ENCODE peak calls at places on chromosomes 3 and 15, in nine cellular contexts. P is endothelial cell of umbilical vein, V is stomach, R is ovary, I is sigmoid colon, K is uterus, S is Peyer's patch, T is spleen, C is tibial nerve. Z is an unnamed sample. For H3K27me3, the result is how much of the 10 kb centered on the place peaks cover.

GRCh38 chr3:114902691-114903101 is 244.4 kb downstream of the ZBTB20 start:
- DNase-seq in V (no peak), C (no peak), T (no peak), P (no peak), K (no peak), R (no peak), S (no peak), I (no peak), Z (no peak)

GRCh38 chr15:78034495-78035191 is 42.9 kb downstream of the TBC1D2B start:
- DNase-seq in C (no peak), V (peak), T (peak), S (peak), I (no peak), R (no peak), P (peak), K (no peak), Z (no peak)

GRCh38 chr15:83318861-83319415 is 34.5 kb upstream of the BNC1 start:
- DNase-seq in C (no peak), S (no peak), V (no peak), R (no peak), K (no peak), T (no peak), I (no peak), P (no peak), Z (no peak)

GRCh38 chr15:79283252-79284048 is 928 bp downstream of the ANKRD34C start:
- DNase-seq in S (no peak), I (no peak), P (peak), V (no peak), C (no peak), T (no peak), K (no peak), R (no peak), Z (no peak)

GRCh38 chr15:85689729-85690128 is 105.0 kb downstream of the KLHL25 start:
- DNase-seq in P (peak), C (no peak), T (peak), K (no peak), S (peak), I (no peak), R (peak), V (peak), Z (no peak)

GRCh38 chr15:69715205-69715604 is 262.6 kb downstream of the RPLP1 start:
- DNase-seq in S (no peak), I (no peak), K (no peak), R (no peak), T (no peak), V (no peak), P (no peak), C (no peak), Z (no peak)

GRCh38 chr3:119559441-119559963 is at the start of gene CD80:
- DNase-seq in T (peak), C (peak), S (peak), V (peak), I (peak), P (peak), R (no peak), K (no peak), Z (no peak)

GRCh38 chr3:95521396-95521795 is 1293.0 kb upstream of the EPHA6 start:
- DNase-seq in P (no peak), R (no peak), I (no peak), V (no peak), S (no peak), C (no peak), K (no peak), T (no peak), Z (no peak)

GRCh38 chr15:90883971-90884718 is at the start of gene FES:
- DNase-seq in R (peak), V (peak), C (peak), S (peak), K (peak), P (peak), I (peak), T (peak), Z (no peak)

GRCh38 chr15:29569533-29570092 is 252.7 kb downstream of the TJP1 start:
- DNase-seq in S (no peak), V (no peak), I (no peak), R (no peak), C (no peak), P (no peak), T (no peak), K (no peak), Z (no peak)

GRCh38 chr3:108124337-108125150 is 33.7 kb upstream of the CD47 start:
- DNase-seq in K (no peak), P (peak), C (no peak), I (no peak), R (no peak), V (no peak), T (no peak), S (peak), Z (no peak)

GRCh38 chr3:18556001-18556408 is 130.9 kb upstream of the SATB1 start:
- DNase-seq in V (no peak), T (no peak), P (no peak), K (no peak), R (no peak), S (no peak), I (no peak), C (no peak), Z (no peak)

GRCh38 chr15:80915462-80915861 is 74.2 kb downstream of the MESD start:
- DNase-seq in R (no peak), T (no peak), I (no peak), S (no peak), P (no peak), V (no peak), C (no peak), K (no peak), Z (no peak)

GRCh38 chr3:141401095-141401494 is 32.8 kb downstream of the ZBTB38 start:
- DNase-seq in S (no peak), P (no peak), K (no peak), T (no peak), R (no peak), C (no peak), I (no peak), V (no peak), Z (no peak)

GRCh38 chr3:161969867-161970266 is 473.3 kb downstream of the OTOL1 start:
- DNase-seq in S (no peak), R (no peak), I (no peak), P (no peak), V (no peak), C (no peak), T (no peak), K (no peak), Z (no peak)

GRCh38 chr3:55491296-55491816 is 4.2 kb upstream of the WNT5A start:
- DNase-seq in I (no peak), R (peak), V (no peak), T (no peak), C (no peak), P (peak), K (peak), S (no peak), Z (no peak)

GRCh38 chr15:22811640-22812039 is 25.2 kb downstream of the NIPA1 start:
- DNase-seq in S (peak), R (no peak), P (no peak), K (no peak), T (no peak), V (peak), C (no peak), I (no peak), Z (no peak)

GRCh38 chr3:53114412-53115074 is 15.7 kb downstream of the RFT1 start:
- DNase-seq in V (no peak), P (no peak), C (no peak), T (no peak), S (no peak), K (no peak), R (no peak), I (no peak), Z (no peak)

GRCh38 chr15:82108489-82109078 is 62.8 kb upstream of the MEX3B start:
- DNase-seq in R (no peak), I (peak), S (peak), V (peak), P (peak), T (peak), K (peak), C (no peak), Z (no peak)

GRCh38 chr3:9884555-9885165 is 4.6 kb upstream of the CIDEC start:
- DNase-seq in C (no peak), S (peak), R (no peak), K (peak), I (no peak), V (no peak), P (no peak), T (peak), Z (no peak)

GRCh38 chr3:183924956-183925355 is 40.3 kb upstream of the PARL start:
- DNase-seq in V (peak), P (no peak), K (no peak), I (no peak), R (no peak), T (no peak), S (no peak), C (no peak), Z (no peak)

GRCh38 chr3:105868450-105868744 is 415 bp downstream of the CBLB start:
- DNase-seq in P (no peak), T (peak), C (peak), R (peak), S (peak), I (peak), V (peak), K (peak), Z (peak)

GRCh38 chr15:57458255-57458850 is 82.0 kb downstream of the CGNL1 start:
- DNase-seq in R (no peak), I (no peak), K (peak), V (peak), T (no peak), C (no peak), S (no peak), P (peak), Z (no peak)

GRCh38 chr3:63872135-63872924 is 8.7 kb downstream of the ATXN7 start:
- DNase-seq in I (no peak), R (no peak), K (no peak), C (no peak), V (no peak), P (no peak), S (no peak), T (no peak), Z (no peak)

GRCh38 chr3:37096292-37096691 is 78.1 kb downstream of the LRRFIP2 start:
- DNase-seq in V (no peak), R (no peak), C (no peak), P (peak), K (no peak), I (no peak), T (no peak), S (no peak), Z (no peak)

GRCh38 chr3:127722104-127722784 is 49.5 kb downstream of the ABTB1 start:
- DNase-seq in V (no peak), I (peak), C (no peak), T (peak), R (peak), K (no peak), P (no peak), S (no peak), Z (peak)

GRCh38 chr3:164848922-164849321 is 229.4 kb downstream of the SI start:
- DNase-seq in R (no peak), V (no peak), P (no peak), T (no peak), C (no peak), I (no peak), K (no peak), S (no peak), Z (no peak)

DNA sequence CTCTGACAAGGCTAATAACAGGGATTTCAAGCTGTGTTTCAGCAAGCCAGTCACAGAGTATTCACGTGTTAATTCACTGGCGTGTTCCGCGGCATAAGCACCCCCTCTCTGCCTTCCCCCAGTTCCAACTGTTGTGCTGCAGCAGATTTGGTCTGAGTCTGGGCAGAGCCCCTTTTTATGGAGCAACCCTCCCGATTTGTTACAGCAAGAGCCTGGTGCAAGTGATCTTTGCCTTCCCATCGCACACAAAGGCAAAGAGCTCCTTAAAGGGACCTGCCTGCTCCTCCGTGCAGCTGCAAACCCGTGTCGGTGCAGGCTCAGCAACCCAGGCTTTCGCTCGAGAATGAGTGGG is 170.5 kb downstream of the KCNAB1 start:
- DNase-seq in T (no peak), K (no peak), I (no peak), V (no peak), P (no peak), R (no peak), S (no peak), C (no peak), Z (no peak)
- H3K27me3 ChIP-seq in T (under half), K (under half), I (under half), V (under half), P (under half), R (under half), S (under half), C (under half), Z (under half)

DNA sequence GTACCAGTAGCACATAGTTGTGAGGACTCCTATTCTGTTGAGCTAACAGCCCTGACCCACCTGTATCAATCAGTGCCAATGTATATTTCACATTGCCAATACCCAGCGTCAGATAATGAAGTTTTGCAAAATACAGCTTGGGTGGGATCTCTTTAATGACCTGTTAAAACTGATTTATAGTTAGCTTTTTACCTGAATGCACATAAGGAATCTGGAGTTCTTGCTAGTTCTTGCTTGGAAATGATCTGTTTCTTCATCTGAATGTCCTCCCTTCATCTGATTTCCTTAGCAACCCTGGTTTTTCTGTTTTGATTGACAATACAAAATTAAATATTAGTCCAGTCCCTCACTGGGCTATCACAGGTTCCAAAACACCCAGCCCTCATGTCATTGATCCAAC is 62.8 kb downstream of the LIPC start:
- DNase-seq in K (no peak), P (no peak), C (no peak), R (no peak), S (no peak), T (no peak), V (no peak), I (no peak), Z (no peak)
- TF ChIP-seq POLR2A in K (no peak), P (no peak), C (no peak), R (no peak), S (no peak), T (no peak), V (no peak), I (no peak), Z (no peak)

GRCh38 chr3:14561051-14561634 is 21.0 kb upstream of the GRIP2 start:
- DNase-seq in C (no peak), P (no peak), V (no peak), R (no peak), K (no peak), T (no peak), S (no peak), I (no peak), Z (no peak)
- H3K27me3 ChIP-seq in C (under half), P (under half), V (under half), R (under half), K (under half), T (under half), S (under half), I (under half), Z (under half)

GRCh38 chr3:122383915-122384697 is at the start of gene FAM162A:
- DNase-seq in I (peak), V (peak), T (peak), C (peak), K (peak), R (peak), S (peak), P (peak), Z (peak)

GRCh38 chr3:122377975-122378374 is 5.1 kb downstream of the MIX23 start:
- DNase-seq in C (no peak), V (no peak), P (no peak), R (no peak), S (no peak), T (no peak), I (no peak), K (no peak), Z (no peak)

GRCh38 chr3:122387709-122388108 is 3.7 kb downstream of the FAM162A start:
- DNase-seq in S (no peak), K (no peak), P (no peak), C (no peak), V (no peak), I (no peak), R (no peak), T (no peak), Z (no peak)

DNA sequence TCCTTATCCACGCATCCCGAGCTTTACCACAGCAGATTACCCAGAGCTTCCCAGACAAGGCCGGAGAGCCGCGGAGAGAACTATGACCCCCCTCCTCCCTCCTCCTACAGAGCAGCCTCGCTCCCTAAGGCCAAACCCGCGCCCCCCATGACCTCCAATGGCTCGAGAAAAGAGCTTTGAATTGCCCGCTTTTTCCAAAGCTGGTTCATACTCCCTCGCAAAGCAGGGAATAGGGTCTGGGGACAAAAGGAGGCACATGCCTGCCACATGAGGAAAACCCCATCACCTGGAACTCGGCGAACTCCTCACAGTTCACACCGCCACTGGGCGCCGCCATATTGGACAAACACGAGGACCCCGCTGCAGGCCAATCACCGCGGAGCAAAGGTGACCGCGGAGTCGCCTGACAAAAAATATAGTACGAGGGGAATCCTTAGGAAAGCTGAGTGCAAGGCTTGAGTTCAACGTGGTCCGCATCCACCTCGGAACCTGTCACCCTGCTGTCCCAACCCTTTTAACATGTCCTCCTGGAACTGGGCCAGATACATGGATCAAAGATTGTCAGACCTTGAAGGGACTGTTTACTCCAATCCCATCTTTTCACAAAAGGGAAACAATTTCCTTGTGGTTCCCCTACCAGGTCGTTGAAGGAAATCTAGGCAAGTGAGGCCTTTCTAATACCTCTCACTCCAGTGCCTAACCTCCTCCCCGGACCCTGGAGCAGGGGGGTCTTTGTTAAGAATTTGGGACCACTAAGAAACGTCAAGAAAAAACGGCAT is at the start of gene MIX23:
- DNase-seq in T (peak), R (peak), C (peak), V (peak), K (peak), I (peak), P (peak), S (peak), Z (peak)
- TF ChIP-seq POLR2A in T (no peak), R (peak), C (peak), V (no peak), K (no peak), I (peak), P (peak), S (peak), Z (no peak)

DNA sequence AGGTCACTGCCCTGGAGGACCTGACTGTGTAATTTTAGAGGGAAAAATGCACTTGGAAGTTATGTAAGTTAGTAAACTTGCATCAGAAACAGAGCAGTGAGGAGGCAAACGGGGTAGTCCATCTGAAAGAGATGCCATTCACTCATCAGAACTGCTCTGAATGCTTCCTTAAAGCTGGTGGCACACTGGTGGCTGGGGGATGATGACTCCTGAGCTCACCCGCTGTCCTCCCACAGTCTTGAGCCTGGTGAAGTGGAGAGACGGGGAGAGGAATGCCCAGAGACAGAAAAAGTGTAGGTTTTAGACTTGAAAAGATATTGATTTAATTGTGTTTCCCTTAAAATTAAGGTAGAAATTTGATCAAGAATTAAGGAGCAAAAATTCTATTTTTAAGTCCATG is 46.5 kb upstream of the LARS2 start:
- DNase-seq in I (no peak), S (no peak), R (no peak), P (no peak), V (no peak), C (no peak), T (no peak), K (no peak), Z (no peak)
- H3K27me3 ChIP-seq in I (under half), S (under half), R (under half), P (under half), V (under half), C (under half), T (under half), K (under half), Z (under half)

GRCh38 chr3:47412453-47412756 is 31.6 kb downstream of the PTPN23 start:
- DNase-seq in T (no peak), V (no peak), R (no peak), I (no peak), P (no peak), K (no peak), C (no peak), S (no peak), Z (no peak)
- TF ChIP-seq POLR2A in T (no peak), V (no peak), R (no peak), I (no peak), P (no peak), K (no peak), C (no peak), S (no peak), Z (no peak)

DNA sequence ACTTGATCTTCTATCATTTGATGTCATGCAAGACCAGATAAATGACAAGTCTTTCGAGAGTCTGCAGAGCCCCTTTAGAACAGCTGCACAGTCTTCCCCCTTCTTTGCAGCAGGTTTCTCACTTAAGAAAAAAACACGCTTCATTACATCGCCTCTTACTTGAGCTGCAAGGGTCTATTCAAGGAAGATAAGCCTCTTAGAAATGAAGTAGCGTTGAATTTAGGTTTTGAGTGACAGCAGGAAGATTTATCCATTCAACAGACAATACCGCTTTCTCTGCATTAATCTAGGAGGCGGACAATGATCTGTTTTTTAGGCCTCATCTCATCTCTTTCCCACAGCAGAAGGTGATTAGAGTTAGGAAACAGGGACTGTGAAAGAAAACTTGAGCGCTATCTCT is 84.4 kb downstream of the MECOM start:
- DNase-seq in I (no peak), T (no peak), S (no peak), K (no peak), V (no peak), C (no peak), R (no peak), P (no peak), Z (no peak)
- H3K27me3 ChIP-seq in I (under half), T (under half), S (under half), K (under half), V (under half), C (under half), R (under half), P (under half), Z (under half)

Z was measured in suprapubic skin.